ENCODE peak calls at places on chromosomes 1 and 21, in five cellular contexts. One of them, this sample, is unnamed.

GRCh38 chr1:209355415-209355814 is 228.1 kb upstream of the CAMK1G start:
- DNase-seq in cardiac muscle cell: no peak
- DNase-seq in brain microvascular endothelial cell: no peak
- DNase-seq in lower lobe of right lung: no peak
- DNase-seq in lung: no peak
- DNase-seq in this sample: no peak

GRCh38 chr1:8562222-8562621 is 244.3 kb downstream of the SLC45A1 start:
- DNase-seq in cardiac muscle cell: no peak
- DNase-seq in brain microvascular endothelial cell: no peak
- DNase-seq in lower lobe of right lung: no peak
- DNase-seq in lung: no peak
- DNase-seq in this sample: no peak

GRCh38 chr1:171940373-171940772 is 99.1 kb downstream of the DNM3 start:
- DNase-seq in cardiac muscle cell: no peak
- DNase-seq in brain microvascular endothelial cell: no peak
- DNase-seq in lower lobe of right lung: no peak
- DNase-seq in lung: no peak
- DNase-seq in this sample: no peak

GRCh38 chr1:223291796-223292195 is 72.2 kb downstream of the SUSD4 start:
- DNase-seq in cardiac muscle cell: no peak
- DNase-seq in brain microvascular endothelial cell: no peak
- DNase-seq in lower lobe of right lung: no peak
- DNase-seq in lung: no peak
- DNase-seq in this sample: no peak

GRCh38 chr1:217921126-217921900 is 290.2 kb downstream of the SPATA17 start:
- DNase-seq in cardiac muscle cell: no peak
- DNase-seq in brain microvascular endothelial cell: no peak
- DNase-seq in lower lobe of right lung: no peak
- DNase-seq in lung: no peak
- DNase-seq in this sample: peak; percentile 25

GRCh38 chr1:41282679-41283317 is 40.7 kb upstream of the SCMH1 start:
- DNase-seq in cardiac muscle cell: peak; percentile 60
- DNase-seq in brain microvascular endothelial cell: peak; percentile 20
- DNase-seq in lower lobe of right lung: no peak
- DNase-seq in lung: no peak
- DNase-seq in this sample: peak; percentile 8

GRCh38 chr1:222820159-222820732 is 5.4 kb downstream of the DISP1 start:
- DNase-seq in cardiac muscle cell: no peak
- DNase-seq in brain microvascular endothelial cell: no peak
- DNase-seq in lower lobe of right lung: no peak
- DNase-seq in lung: no peak
- DNase-seq in this sample: no peak

GRCh38 chr21:42974832-42975820 is 764 bp downstream of the PKNOX1 start:
- DNase-seq in cardiac muscle cell: peak; percentile 88
- DNase-seq in brain microvascular endothelial cell: peak; percentile 28
- DNase-seq in lower lobe of right lung: peak; percentile 78
- DNase-seq in lung: peak; percentile 48
- DNase-seq in this sample: peak; percentile 51

GRCh38 chr1:147912553-147912952 is 10.0 kb downstream of the GJA8 start:
- DNase-seq in cardiac muscle cell: no peak
- DNase-seq in brain microvascular endothelial cell: no peak
- DNase-seq in lower lobe of right lung: no peak
- DNase-seq in lung: no peak
- DNase-seq in this sample: no peak

GRCh38 chr1:167627865-167628641 is 2.0 kb upstream of the RCSD1 start:
- DNase-seq in cardiac muscle cell: no peak
- DNase-seq in brain microvascular endothelial cell: no peak
- DNase-seq in lower lobe of right lung: no peak
- DNase-seq in lung: no peak
- DNase-seq in this sample: no peak

DNA sequence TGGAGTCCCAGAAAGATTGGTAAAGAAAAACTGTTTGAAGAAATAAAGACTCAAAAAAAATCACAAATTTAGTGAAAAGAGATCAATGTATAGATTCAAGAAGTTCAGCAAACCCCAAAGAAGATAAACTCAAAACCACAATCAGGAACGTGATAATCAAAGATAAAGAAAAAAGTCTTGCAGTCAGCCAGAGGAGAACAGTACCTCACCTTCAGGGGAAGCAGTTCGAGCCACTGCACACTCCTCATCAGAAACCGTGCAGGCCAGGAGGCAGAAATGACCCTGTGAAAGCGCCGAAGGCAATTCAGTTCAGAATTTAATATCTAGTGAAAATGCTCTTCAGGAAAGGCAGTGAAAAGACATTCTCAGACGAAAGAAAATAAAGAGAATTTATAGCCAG is 13.4 kb upstream of the SUMO3 start:
- DNase-seq in cardiac muscle cell: no peak
- DNase-seq in brain microvascular endothelial cell: no peak
- DNase-seq in lower lobe of right lung: no peak
- DNase-seq in lung: no peak
- DNase-seq in this sample: no peak
- H3K27me3 ChIP-seq in cardiac muscle cell: no peaks in the 10 kb centered on the region
- H3K27me3 ChIP-seq in brain microvascular endothelial cell: no peaks in the 10 kb centered on the region
- H3K27me3 ChIP-seq in lower lobe of right lung: no peaks in the 10 kb centered on the region
- H3K27me3 ChIP-seq in lung: no peaks in the 10 kb centered on the region
- H3K27me3 ChIP-seq in this sample: peaks cover 2% of the 10 kb centered on the region

GRCh38 chr21:14366998-14367397 is 15.9 kb downstream of the HSPA13 start:
- DNase-seq in cardiac muscle cell: no peak
- DNase-seq in brain microvascular endothelial cell: no peak
- DNase-seq in lower lobe of right lung: no peak
- DNase-seq in lung: no peak
- DNase-seq in this sample: no peak
- TF ChIP-seq CTCF in cardiac muscle cell: no peak
- TF ChIP-seq CTCF in brain microvascular endothelial cell: no peak
- TF ChIP-seq CTCF in lower lobe of right lung: no peak
- TF ChIP-seq CTCF in lung: no peak
- TF ChIP-seq CTCF in this sample: no peak

GRCh38 chr1:183577897-183578470 is 12.3 kb downstream of the NCF2 start:
- DNase-seq in cardiac muscle cell: no peak
- DNase-seq in brain microvascular endothelial cell: no peak
- DNase-seq in lower lobe of right lung: no peak
- DNase-seq in lung: no peak
- DNase-seq in this sample: no peak

GRCh38 chr1:183572721-183573120 is 17.5 kb downstream of the NCF2 start:
- DNase-seq in cardiac muscle cell: no peak
- DNase-seq in brain microvascular endothelial cell: no peak
- DNase-seq in lower lobe of right lung: no peak
- DNase-seq in lung: no peak
- DNase-seq in this sample: no peak

GRCh38 chr1:183578846-183579245 is 11.4 kb downstream of the NCF2 start:
- DNase-seq in cardiac muscle cell: peak; percentile 64
- DNase-seq in brain microvascular endothelial cell: no peak
- DNase-seq in lower lobe of right lung: no peak
- DNase-seq in lung: no peak
- DNase-seq in this sample: no peak

GRCh38 chr1:183576537-183576936 is 13.7 kb downstream of the NCF2 start:
- DNase-seq in cardiac muscle cell: peak; percentile 60
- DNase-seq in brain microvascular endothelial cell: no peak
- DNase-seq in lower lobe of right lung: no peak
- DNase-seq in lung: no peak
- DNase-seq in this sample: no peak

GRCh38 chr1:183575606-183576005 is 14.7 kb downstream of the NCF2 start:
- DNase-seq in cardiac muscle cell: no peak
- DNase-seq in brain microvascular endothelial cell: no peak
- DNase-seq in lower lobe of right lung: no peak
- DNase-seq in lung: no peak
- DNase-seq in this sample: no peak
- H3K36me3 ChIP-seq in cardiac muscle cell: no peaks in the 10 kb centered on the region
- H3K36me3 ChIP-seq in brain microvascular endothelial cell: no peaks in the 10 kb centered on the region
- H3K36me3 ChIP-seq in lower lobe of right lung: peaks cover 36% of the 10 kb centered on the region
- H3K36me3 ChIP-seq in lung: no peaks in the 10 kb centered on the region
- H3K36me3 ChIP-seq in this sample: no peaks in the 10 kb centered on the region

GRCh38 chr1:1000357-1001056 is 610 bp upstream of the HES4 start:
- DNase-seq in cardiac muscle cell: peak; percentile 88
- DNase-seq in brain microvascular endothelial cell: peak; percentile 82
- DNase-seq in lower lobe of right lung: peak; percentile 84
- DNase-seq in lung: peak; percentile 69
- DNase-seq in this sample: peak; percentile 71
- H3K27me3 ChIP-seq in cardiac muscle cell: peaks cover 37% of the 10 kb centered on the region
- H3K27me3 ChIP-seq in brain microvascular endothelial cell: no peaks in the 10 kb centered on the region
- H3K27me3 ChIP-seq in lower lobe of right lung: peaks cover 50% of the 10 kb centered on the region
- H3K27me3 ChIP-seq in lung: no peaks in the 10 kb centered on the region
- H3K27me3 ChIP-seq in this sample: no peaks in the 10 kb centered on the region

DNA sequence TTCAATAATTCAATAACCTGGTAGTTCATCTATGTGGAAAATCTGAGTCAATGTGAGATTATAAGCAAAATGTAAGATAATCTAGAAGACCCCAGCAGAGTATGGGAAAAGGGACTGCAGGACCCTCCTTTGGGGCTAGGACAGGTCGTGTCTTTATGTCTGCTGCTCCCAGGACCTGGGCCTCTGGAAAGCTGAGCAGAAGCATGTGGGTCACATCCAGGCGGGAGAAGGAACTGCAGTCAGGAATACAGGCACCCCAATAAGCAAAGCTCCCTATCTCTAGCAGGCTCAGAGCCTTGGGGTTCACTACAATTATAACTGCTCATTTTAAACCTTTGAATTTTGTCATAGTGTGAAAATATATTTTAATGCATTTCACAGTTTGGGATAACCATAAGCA is 73.9 kb upstream of the MCOLN3 start:
- DNase-seq in cardiac muscle cell: no peak
- DNase-seq in brain microvascular endothelial cell: no peak
- DNase-seq in lower lobe of right lung: no peak
- DNase-seq in lung: no peak
- DNase-seq in this sample: no peak
- TF ChIP-seq CTCF in cardiac muscle cell: no peak
- TF ChIP-seq CTCF in brain microvascular endothelial cell: no peak
- TF ChIP-seq CTCF in lower lobe of right lung: no peak
- TF ChIP-seq CTCF in lung: no peak
- TF ChIP-seq CTCF in this sample: no peak

GRCh38 chr21:46124083-46124925 is 26.4 kb downstream of the COL6A2 start:
- DNase-seq in cardiac muscle cell: no peak
- DNase-seq in brain microvascular endothelial cell: no peak
- DNase-seq in lower lobe of right lung: no peak
- DNase-seq in lung: no peak
- DNase-seq in this sample: no peak
- H3K36me3 ChIP-seq in cardiac muscle cell: no peaks in the 10 kb centered on the region
- H3K36me3 ChIP-seq in brain microvascular endothelial cell: peaks cover 93% of the 10 kb centered on the region
- H3K36me3 ChIP-seq in lower lobe of right lung: peaks cover 34% of the 10 kb centered on the region
- H3K36me3 ChIP-seq in lung: peaks cover 14% of the 10 kb centered on the region
- H3K36me3 ChIP-seq in this sample: peaks cover 33% of the 10 kb centered on the region

GRCh38 chr1:30267046-30267445 is 456.3 kb downstream of the MATN1 start:
- DNase-seq in cardiac muscle cell: no peak
- DNase-seq in brain microvascular endothelial cell: no peak
- DNase-seq in lower lobe of right lung: no peak
- DNase-seq in lung: no peak
- DNase-seq in this sample: no peak
- H3K27me3 ChIP-seq in cardiac muscle cell: peaks cover 4% of the 10 kb centered on the region
- H3K27me3 ChIP-seq in brain microvascular endothelial cell: no peaks in the 10 kb centered on the region
- H3K27me3 ChIP-seq in lower lobe of right lung: peaks cover 10% of the 10 kb centered on the region
- H3K27me3 ChIP-seq in lung: no peaks in the 10 kb centered on the region
- H3K27me3 ChIP-seq in this sample: no peaks in the 10 kb centered on the region

GRCh38 chr1:221793439-221794078 is 51.7 kb upstream of the DUSP10 start:
- DNase-seq in cardiac muscle cell: no peak
- DNase-seq in brain microvascular endothelial cell: no peak
- DNase-seq in lower lobe of right lung: no peak
- DNase-seq in lung: no peak
- DNase-seq in this sample: peak; percentile 17

GRCh38 chr1:221794079-221794670 is 52.3 kb upstream of the DUSP10 start:
- DNase-seq in cardiac muscle cell: no peak
- DNase-seq in brain microvascular endothelial cell: no peak
- DNase-seq in lower lobe of right lung: no peak
- DNase-seq in lung: no peak
- DNase-seq in this sample: peak; percentile 60

GRCh38 chr1:221794925-221795324 is 53.0 kb upstream of the DUSP10 start:
- DNase-seq in cardiac muscle cell: no peak
- DNase-seq in brain microvascular endothelial cell: no peak
- DNase-seq in lower lobe of right lung: no peak
- DNase-seq in lung: no peak
- DNase-seq in this sample: no peak

GRCh38 chr1:221788466-221788865 is 46.6 kb upstream of the DUSP10 start:
- DNase-seq in cardiac muscle cell: no peak
- DNase-seq in brain microvascular endothelial cell: no peak
- DNase-seq in lower lobe of right lung: no peak
- DNase-seq in lung: no peak
- DNase-seq in this sample: no peak

DNA sequence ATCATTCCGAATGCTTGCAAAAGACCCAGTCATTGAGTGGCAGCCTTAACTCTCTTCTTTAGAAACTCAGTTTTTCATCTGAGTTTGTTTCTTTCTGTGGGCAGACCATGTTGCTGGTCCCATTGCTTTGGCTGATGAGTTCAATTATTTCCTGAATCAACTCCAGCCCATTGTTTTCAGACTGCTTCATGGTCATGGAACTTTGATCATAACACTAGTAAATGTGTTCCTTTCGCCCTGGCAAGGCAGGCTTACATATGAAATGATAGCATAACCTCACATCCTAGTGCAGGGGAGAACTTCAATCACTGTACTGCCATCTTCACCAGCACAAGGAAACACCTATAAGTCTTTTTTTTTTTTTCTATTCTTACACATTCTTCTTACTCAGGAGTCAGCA is 50.0 kb upstream of the DUSP10 start:
- DNase-seq in cardiac muscle cell: no peak
- DNase-seq in brain microvascular endothelial cell: no peak
- DNase-seq in lower lobe of right lung: no peak
- DNase-seq in lung: no peak
- DNase-seq in this sample: no peak
- TF ChIP-seq CTCF in cardiac muscle cell: no peak
- TF ChIP-seq CTCF in brain microvascular endothelial cell: no peak
- TF ChIP-seq CTCF in lower lobe of right lung: no peak
- TF ChIP-seq CTCF in lung: no peak
- TF ChIP-seq CTCF in this sample: no peak

GRCh38 chr1:43405876-43406234 is 16.2 kb downstream of the SZT2 start:
- DNase-seq in cardiac muscle cell: no peak
- DNase-seq in brain microvascular endothelial cell: no peak
- DNase-seq in lower lobe of right lung: no peak
- DNase-seq in lung: no peak
- DNase-seq in this sample: no peak

GRCh38 chr1:43402055-43402865 is 12.6 kb downstream of the SZT2 start:
- DNase-seq in cardiac muscle cell: peak; percentile 5
- DNase-seq in brain microvascular endothelial cell: no peak
- DNase-seq in lower lobe of right lung: no peak
- DNase-seq in lung: no peak
- DNase-seq in this sample: no peak

GRCh38 chr1:43405219-43405875 is 15.6 kb downstream of the SZT2 start:
- DNase-seq in cardiac muscle cell: no peak
- DNase-seq in brain microvascular endothelial cell: no peak
- DNase-seq in lower lobe of right lung: no peak
- DNase-seq in lung: no peak
- DNase-seq in this sample: no peak

DNA sequence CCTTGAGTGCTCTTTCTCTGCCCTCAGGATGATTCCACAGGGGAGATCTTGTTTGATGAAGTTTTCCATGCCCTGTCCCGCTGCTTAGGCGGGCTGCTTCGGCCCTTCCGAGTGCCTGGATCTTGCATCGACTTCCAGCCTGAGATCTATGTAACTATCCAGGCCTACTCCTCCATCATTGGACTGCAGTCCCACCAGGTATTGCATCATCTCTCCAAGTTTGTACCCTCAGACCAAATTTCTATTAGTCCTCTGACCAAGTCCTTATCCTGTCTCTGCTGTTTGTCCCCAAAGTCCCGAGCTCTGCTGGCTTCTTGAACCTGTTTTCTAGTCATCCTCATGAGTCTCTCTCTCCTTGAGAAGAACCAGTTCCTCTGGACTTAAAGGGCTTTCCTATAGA is 14.7 kb downstream of the SZT2 start:
- DNase-seq in cardiac muscle cell: no peak
- DNase-seq in brain microvascular endothelial cell: no peak
- DNase-seq in lower lobe of right lung: no peak
- DNase-seq in lung: no peak
- DNase-seq in this sample: no peak
- H3K36me3 ChIP-seq in cardiac muscle cell: peaks cover 6% of the 10 kb centered on the region
- H3K36me3 ChIP-seq in brain microvascular endothelial cell: peaks cover 43% of the 10 kb centered on the region
- H3K36me3 ChIP-seq in lower lobe of right lung: peaks cover 66% of the 10 kb centered on the region
- H3K36me3 ChIP-seq in lung: peaks cover 37% of the 10 kb centered on the region
- H3K36me3 ChIP-seq in this sample: peaks cover 24% of the 10 kb centered on the region